ENCODE peak calls at places on chromosomes 6 and 20, in nine cellular contexts. S, G, B, Z, H, Y, X, Q and M are unnamed samples.

GRCh38 chr6:4164043-4164442 is 28.7 kb upstream of the ECI2 start:
- DNase-seq in S (no peak), G (no peak), B (no peak), Z (no peak), H (no peak), Y (no peak), X (no peak), Q (no peak), M (no peak)

GRCh38 chr6:21874372-21874771 is 280.8 kb downstream of the SOX4 start:
- DNase-seq in S (no peak), G (no peak), B (no peak), Z (no peak), H (no peak), Y (no peak), X (no peak), Q (no peak), M (no peak)

GRCh38 chr6:127554435-127555006 is 22.5 kb upstream of the C6orf58 start:
- DNase-seq in S (no peak), G (no peak), B (no peak), Z (no peak), H (peak), Y (no peak), X (peak), Q (peak), M (no peak)

GRCh38 chr6:10451828-10452509 is 37.1 kb upstream of the TFAP2A start:
- DNase-seq in S (no peak), G (no peak), B (no peak), Z (peak), H (peak), Y (no peak), X (peak), Q (no peak), M (no peak)

GRCh38 chr6:148509789-148510581 is 167.3 kb downstream of the SASH1 start:
- DNase-seq in S (no peak), G (no peak), B (no peak), Z (peak), H (peak), Y (no peak), X (peak), Q (peak), M (peak)

GRCh38 chr6:108565893-108566292 is 5.2 kb downstream of the FOXO3 start:
- DNase-seq in S (no peak), G (no peak), B (peak), Z (no peak), H (peak), Y (no peak), X (peak), Q (peak), M (no peak)

GRCh38 chr20:7893019-7893730 is 47.1 kb downstream of the HAO1 start:
- DNase-seq in S (no peak), G (no peak), B (no peak), Z (no peak), H (peak), Y (no peak), X (no peak), Q (no peak), M (no peak)

GRCh38 chr6:151974061-151974617 is 166.7 kb downstream of the ESR1 start:
- DNase-seq in S (no peak), G (no peak), B (no peak), Z (no peak), H (no peak), Y (no peak), X (no peak), Q (peak), M (no peak)

GRCh38 chr20:17610566-17611289 is 40.9 kb downstream of the DSTN start:
- DNase-seq in S (peak), G (peak), B (no peak), Z (no peak), H (no peak), Y (no peak), X (peak), Q (peak), M (no peak)

GRCh38 chr6:25329156-25329555 is 50.0 kb downstream of the CARMIL1 start:
- DNase-seq in S (no peak), G (no peak), B (no peak), Z (no peak), H (no peak), Y (no peak), X (no peak), Q (no peak), M (no peak)

GRCh38 chr6:24755284-24755683 is 19.5 kb upstream of the GMNN start:
- DNase-seq in S (no peak), G (no peak), B (no peak), Z (no peak), H (no peak), Y (no peak), X (no peak), Q (no peak), M (no peak)

GRCh38 chr20:59382326-59382725 is 81.9 kb downstream of the EDN3 start:
- DNase-seq in S (no peak), G (no peak), B (no peak), Z (no peak), H (no peak), Y (no peak), X (no peak), Q (no peak), M (no peak)

GRCh38 chr6:1701668-1702353 is 92.1 kb downstream of the FOXC1 start:
- DNase-seq in S (no peak), G (no peak), B (no peak), Z (peak), H (peak), Y (no peak), X (peak), Q (no peak), M (no peak)

GRCh38 chr20:31985152-31985551 is 17.2 kb downstream of the XKR7 start:
- DNase-seq in S (no peak), G (no peak), B (no peak), Z (no peak), H (no peak), Y (no peak), X (no peak), Q (no peak), M (no peak)

GRCh38 chr6:149859368-149859767 is 4.8 kb downstream of the LRP11 start:
- DNase-seq in S (no peak), G (no peak), B (no peak), Z (no peak), H (peak), Y (no peak), X (peak), Q (peak), M (no peak)

GRCh38 chr6:99353126-99353525 is 3.7 kb upstream of the FAXC start:
- DNase-seq in S (no peak), G (no peak), B (no peak), Z (no peak), H (peak), Y (no peak), X (peak), Q (no peak), M (no peak)

GRCh38 chr20:43736588-43737091 is 9.8 kb upstream of the GTSF1L start:
- DNase-seq in S (no peak), G (no peak), B (peak), Z (no peak), H (no peak), Y (no peak), X (peak), Q (no peak), M (no peak)

GRCh38 chr6:106967936-106968555 is 6.5 kb downstream of the CD24 start:
- DNase-seq in S (no peak), G (no peak), B (no peak), Z (no peak), H (no peak), Y (no peak), X (no peak), Q (no peak), M (no peak)

GRCh38 chr6:166935353-166935752 is 21.0 kb downstream of the RNASET2 start:
- DNase-seq in S (no peak), G (no peak), B (no peak), Z (no peak), H (no peak), Y (no peak), X (no peak), Q (no peak), M (no peak)

GRCh38 chr6:165184192-165184979 is 125.0 kb downstream of the C6orf118 start:
- DNase-seq in S (no peak), G (no peak), B (no peak), Z (no peak), H (peak), Y (peak), X (no peak), Q (no peak), M (peak)

GRCh38 chr20:53698321-53698978 is 104.8 kb upstream of the ZNF217 start:
- DNase-seq in S (no peak), G (no peak), B (no peak), Z (no peak), H (no peak), Y (no peak), X (no peak), Q (no peak), M (no peak)

GRCh38 chr6:153074761-153075160 is 56.3 kb downstream of the RGS17 start:
- DNase-seq in S (no peak), G (no peak), B (no peak), Z (no peak), H (no peak), Y (no peak), X (no peak), Q (no peak), M (no peak)

GRCh38 chr20:38874460-38875169 is 51.6 kb upstream of the FAM83D start:
- DNase-seq in S (no peak), G (peak), B (no peak), Z (no peak), H (no peak), Y (no peak), X (no peak), Q (no peak), M (no peak)

GRCh38 chr6:106275692-106276091 is 49.9 kb downstream of the ATG5 start:
- DNase-seq in S (no peak), G (no peak), B (no peak), Z (no peak), H (peak), Y (no peak), X (peak), Q (no peak), M (no peak)

GRCh38 chr20:51860015-51860882 is 57.9 kb upstream of the SALL4 start:
- DNase-seq in S (no peak), G (no peak), B (no peak), Z (peak), H (peak), Y (no peak), X (peak), Q (peak), M (no peak)

GRCh38 chr6:15623282-15624116 is 39.3 kb downstream of the DTNBP1 start:
- DNase-seq in S (no peak), G (no peak), B (no peak), Z (no peak), H (peak), Y (no peak), X (peak), Q (peak), M (peak)

GRCh38 chr20:35284267-35284991 is at the start of gene EIF6:
- DNase-seq in S (peak), G (peak), B (peak), Z (no peak), H (peak), Y (peak), X (peak), Q (peak), M (peak)

GRCh38 chr6:119669228-119669627 is 319.7 kb upstream of the MAN1A1 start:
- DNase-seq in S (no peak), G (no peak), B (no peak), Z (no peak), H (peak), Y (no peak), X (no peak), Q (peak), M (no peak)

GRCh38 chr6:11437824-11438459 is 99.6 kb upstream of the TMEM170B start:
- DNase-seq in S (no peak), G (no peak), B (no peak), Z (no peak), H (peak), Y (no peak), X (no peak), Q (peak), M (no peak)

GRCh38 chr20:23021941-23022340 is 13.2 kb upstream of the SSTR4 start:
- DNase-seq in S (no peak), G (no peak), B (no peak), Z (no peak), H (peak), Y (no peak), X (no peak), Q (no peak), M (no peak)

GRCh38 chr20:60200305-60200918 is 242.2 kb downstream of the CDH26 start:
- DNase-seq in S (no peak), G (no peak), B (no peak), Z (no peak), H (no peak), Y (no peak), X (no peak), Q (no peak), M (no peak)

GRCh38 chr6:33727932-33728331 is 16.4 kb upstream of the UQCC2 start:
- DNase-seq in S (no peak), G (no peak), B (no peak), Z (no peak), H (no peak), Y (no peak), X (no peak), Q (no peak), M (no peak)

GRCh38 chr6:105601541-105602174 is 198.8 kb upstream of the PREP start:
- DNase-seq in S (no peak), G (peak), B (peak), Z (peak), H (peak), Y (peak), X (peak), Q (no peak), M (peak)

GRCh38 chr20:36929691-36930090 is 21.8 kb downstream of the SAMHD1 start:
- DNase-seq in S (no peak), G (no peak), B (no peak), Z (no peak), H (no peak), Y (no peak), X (no peak), Q (no peak), M (no peak)

GRCh38 chr6:166419717-166420116 is 37.0 kb upstream of the MPC1 start:
- DNase-seq in S (no peak), G (no peak), B (no peak), Z (no peak), H (no peak), Y (no peak), X (no peak), Q (no peak), M (no peak)

GRCh38 chr6:161434921-161435411 is 161.1 kb upstream of the AGPAT4 start:
- DNase-seq in S (no peak), G (no peak), B (no peak), Z (peak), H (peak), Y (no peak), X (peak), Q (peak), M (no peak)

GRCh38 chr6:38773338-38773737 is 58.2 kb downstream of the DNAH8 start:
- DNase-seq in S (no peak), G (peak), B (no peak), Z (no peak), H (no peak), Y (no peak), X (no peak), Q (peak), M (no peak)